ENCODE peak calls at places on chromosomes 13 and 19, in seven cellular contexts. A is prostate gland, P is SK-N-SH, E is breast epithelium, K is suprapubic skin, X is vagina, W is K562. N is an unnamed sample.

GRCh38 chr13:40377783-40378182 is 288.7 kb downstream of the FOXO1 start:
- DNase-seq in P (no peak), W (no peak), X (no peak), E (no peak), K (no peak), A (no peak), N (no peak)

GRCh38 chr13:62931901-62932883 is 1516.5 kb upstream of the PCDH20 start:
- DNase-seq in P (no peak), W (no peak), K (no peak), A (no peak), E (no peak), X (no peak), N (no peak)

GRCh38 chr19:38429055-38429810 is 3.2 kb upstream of the RASGRP4 start:
- DNase-seq in W (no peak), E (no peak), X (no peak), K (no peak), P (no peak), A (no peak), N (no peak)

GRCh38 chr13:94329754-94330551 is 149.5 kb downstream of the DCT start:
- DNase-seq in K (no peak), A (peak; percentile 9), E (no peak), P (no peak), X (no peak), W (no peak), N (no peak)

GRCh38 chr13:24995225-24995804 is 100.6 kb upstream of the PABPC3 start:
- DNase-seq in W (peak; percentile 39), E (no peak), P (peak; percentile 62), X (no peak), K (no peak), A (peak; percentile 60), N (peak; percentile 53)

GRCh38 chr13:66911411-66911939 is 318.7 kb downstream of the PCDH9 start:
- DNase-seq in P (no peak), W (no peak), X (no peak), A (no peak), E (no peak), K (no peak), N (no peak)

GRCh38 chr13:33927315-33927714 is 109.4 kb downstream of the RFC3 start:
- DNase-seq in E (no peak), K (no peak), X (no peak), P (no peak), W (no peak), A (no peak), N (no peak)

GRCh38 chr19:7170983-7171382 is 101.5 kb downstream of the ZNF557 start:
- DNase-seq in A (no peak), X (no peak), P (no peak), K (no peak), E (no peak), W (no peak), N (no peak)

GRCh38 chr13:42706286-42706685 is 75.1 kb upstream of the FAM216B start:
- DNase-seq in W (no peak), K (no peak), X (no peak), P (no peak), E (no peak), A (no peak), N (no peak)

GRCh38 chr13:24233351-24233901 is 72.9 kb downstream of the SPATA13 start:
- DNase-seq in W (no peak), E (no peak), A (no peak), X (no peak), K (no peak), P (no peak), N (no peak)

GRCh38 chr19:56105090-56105701 is 15.9 kb downstream of the ZNF787 start:
- DNase-seq in E (peak; percentile 89), X (no peak), A (peak; percentile 93), K (peak; percentile 79), W (no peak), P (no peak), N (peak; percentile 89)

GRCh38 chr13:30486230-30487074 is 20.7 kb upstream of the HMGB1 start:
- DNase-seq in A (peak; percentile 93), W (no peak), P (no peak), K (no peak), E (peak; percentile 87), X (peak; percentile 74), N (peak; percentile 34)

GRCh38 chr13:99687728-99688397 is 186.6 kb downstream of the TM9SF2 start:
- DNase-seq in P (no peak), W (no peak), X (no peak), K (no peak), A (no peak), E (no peak), N (no peak)

GRCh38 chr19:2636897-2637683 is 65.4 kb downstream of the GNG7 start:
- DNase-seq in X (no peak), P (peak; percentile 94), K (no peak), A (peak; percentile 29), E (no peak), W (peak; percentile 87), N (peak; percentile 67)

GRCh38 chr19:10717356-10718204 is at the start of gene DNM2:
- DNase-seq in E (peak; percentile 100), X (peak; percentile 99), P (peak; percentile 96), K (peak; percentile 99), A (peak; percentile 100), W (peak; percentile 95), N (peak; percentile 99)

GRCh38 chr13:97076898-97077297 is 82.6 kb upstream of the OXGR1 start:
- DNase-seq in A (no peak), W (no peak), X (no peak), E (no peak), P (no peak), K (no peak), N (no peak)

GRCh38 chr13:41696163-41697003 is 239.0 kb downstream of the RGCC start:
- DNase-seq in P (no peak), X (no peak), A (peak; percentile 33), K (no peak), E (no peak), W (no peak), N (no peak)

GRCh38 chr13:36377822-36378480 is 31.8 kb upstream of the SPART start:
- DNase-seq in W (no peak), P (peak; percentile 22), A (no peak), E (no peak), K (no peak), X (no peak), N (no peak)

GRCh38 chr13:46119883-46120614 is 15.2 kb upstream of the CPB2 start:
- DNase-seq in X (no peak), P (no peak), E (no peak), W (peak; percentile 73), A (no peak), K (no peak), N (no peak)

GRCh38 chr19:13036366-13036976 is 41.2 kb downstream of the NFIX start:
- DNase-seq in X (no peak), P (no peak), E (peak; percentile 76), A (no peak), W (peak; percentile 54), K (no peak), N (peak; percentile 81)

GRCh38 chr19:2716275-2716650 is 4.9 kb downstream of the DIRAS1 start:
- DNase-seq in A (no peak), W (no peak), K (no peak), P (peak; percentile 39), X (no peak), E (no peak), N (no peak)

GRCh38 chr19:14337510-14337909 is 43.7 kb upstream of the ADGRE5 start:
- DNase-seq in K (no peak), A (no peak), W (peak; percentile 83), X (no peak), P (peak; percentile 65), E (no peak), N (peak; percentile 76)

GRCh38 chr13:31322702-31323101 is 122.9 kb downstream of the B3GLCT start:
- DNase-seq in W (no peak), E (no peak), A (no peak), P (no peak), K (no peak), X (no peak), N (no peak)

GRCh38 chr13:34506796-34507195 is 435.3 kb upstream of the NBEA start:
- DNase-seq in W (no peak), X (no peak), P (no peak), K (no peak), E (no peak), A (no peak), N (no peak)

GRCh38 chr13:98771838-98772611 is 19.6 kb upstream of the SLC15A1 start:
- DNase-seq in E (no peak), X (no peak), P (no peak), A (no peak), K (no peak), W (no peak), N (no peak)

GRCh38 chr13:84609716-84610115 is 727.4 kb upstream of the SLITRK1 start:
- DNase-seq in E (no peak), K (no peak), X (no peak), P (no peak), W (no peak), A (no peak), N (no peak)

GRCh38 chr19:45450042-45450380 is 17.8 kb upstream of the FOSB start:
- DNase-seq in K (no peak), A (no peak), X (no peak), W (peak; percentile 28), E (no peak), P (no peak), N (no peak)
- H3K4me1 ChIP-seq in K (peaks cover 71% of the 10 kb centered on the region), A (no peaks in the 10 kb centered on the region), X (peaks cover 62% of the 10 kb centered on the region), W (peaks cover 23% of the 10 kb centered on the region), E (peaks cover 4% of the 10 kb centered on the region), P (peaks cover under 1% of the 10 kb centered on the region), N (peaks cover 57% of the 10 kb centered on the region)

GRCh38 chr19:3982701-3983541 is 2.3 kb downstream of the EEF2 start:
- DNase-seq in P (peak; percentile 23), X (no peak), K (peak; percentile 71), W (peak; percentile 47), E (peak; percentile 41), A (no peak), N (no peak)

GRCh38 chr19:3983542-3983914 is 1.7 kb downstream of the EEF2 start:
- DNase-seq in K (no peak), E (peak; percentile 17), P (peak; percentile 13), X (no peak), W (peak; percentile 32), A (no peak), N (no peak)

GRCh38 chr19:3980353-3981251 is 4.7 kb downstream of the EEF2 start:
- DNase-seq in E (peak; percentile 20), A (no peak), K (peak; percentile 66), W (peak; percentile 22), P (peak; percentile 22), X (no peak), N (no peak)

GRCh38 chr19:3981373-3981735 is 3.9 kb downstream of the EEF2 start:
- DNase-seq in W (no peak), A (no peak), E (peak; percentile 17), X (no peak), K (no peak), P (no peak), N (no peak)

GRCh38 chr19:3981736-3982681 is 3.3 kb downstream of the EEF2 start:
- DNase-seq in A (no peak), P (peak; percentile 17), X (no peak), E (peak; percentile 24), W (peak; percentile 7), K (peak; percentile 66), N (no peak)
- TF ChIP-seq POLR2AphosphoS5 in A (no peak), P (no peak), X (no peak), E (no peak), W (peak; percentile 36), K (no peak), N (no peak)

GRCh38 chr19:15871570-15871969 is 26.3 kb downstream of the CYP4F2 start:
- DNase-seq in E (no peak), X (no peak), P (no peak), K (no peak), A (no peak), W (peak; percentile 53), N (peak; percentile 11)
- H3K4me3 ChIP-seq in E (no peak overlapping the region), X (no peak overlapping the region), P (no peak overlapping the region), K (no peak overlapping the region), A (no peak overlapping the region), W (no peak overlapping the region), N (no peak overlapping the region)

GRCh38 chr13:113204378-113204734 is 4.1 kb downstream of the PCID2 start:
- DNase-seq in W (no peak), X (no peak), A (no peak), K (no peak), E (no peak), P (no peak), N (no peak)
- H3K4me1 ChIP-seq in W (peaks cover 22% of the 10 kb centered on the region), X (peaks cover 50% of the 10 kb centered on the region), A (no peaks in the 10 kb centered on the region), K (peaks cover 41% of the 10 kb centered on the region), E (no peaks in the 10 kb centered on the region), P (no peaks in the 10 kb centered on the region), N (peaks cover 15% of the 10 kb centered on the region)